ENCODE peak calls at places on chromosome 17, in five cellular contexts. N is COLO829; V is lower lobe of right lung; Z is stimulated activated CD4-positive, alpha-beta T cell treated with anti-CD3 and anti-CD28 coated beads, Interleukin-12 subunit alpha, Interleukin-12 subunit beta, amount 100 ng/mL, for 4 hours; X is left lung. P is an unnamed sample.

GRCh38 chr17:2025220-2025621 is at the start of gene RTN4RL1:
- DNase-seq in N (no peak), V (peak), Z (peak), X (peak), P (no peak)

GRCh38 chr17:45098869-45099616 is 33.3 kb downstream of the PLCD3 start:
- DNase-seq in N (peak), V (peak), Z (peak), X (peak), P (peak)

GRCh38 chr17:3976675-3977171 is 12.5 kb upstream of the ATP2A3 start:
- DNase-seq in N (no peak), V (peak), Z (no peak), X (peak), P (no peak)

GRCh38 chr17:19024101-19025078 is 19.8 kb upstream of the FAM83G start:
- DNase-seq in N (no peak), V (peak), Z (no peak), X (no peak), P (no peak)

GRCh38 chr17:19487009-19487600 is 46.5 kb upstream of the SLC47A1 start:
- DNase-seq in N (no peak), V (no peak), Z (no peak), X (no peak), P (no peak)

GRCh38 chr17:44222112-44222869 is 2.8 kb upstream of the UBTF start:
- DNase-seq in N (no peak), V (peak), Z (no peak), X (peak), P (no peak)

GRCh38 chr17:72205357-72205756 is 84.5 kb downstream of the SOX9 start:
- DNase-seq in N (no peak), V (no peak), Z (no peak), X (no peak), P (no peak)

GRCh38 chr17:55903028-55903690 is 152.3 kb downstream of the PCTP start:
- DNase-seq in N (no peak), V (no peak), Z (no peak), X (no peak), P (no peak)

GRCh38 chr17:46986401-46986800 is 7.3 kb upstream of the RPRML start:
- DNase-seq in N (no peak), V (no peak), Z (no peak), X (no peak), P (no peak)

GRCh38 chr17:76946111-76946771 is 78.0 kb downstream of the MGAT5B start:
- DNase-seq in N (no peak), V (no peak), Z (no peak), X (no peak), P (no peak)

GRCh38 chr17:2612630-2613029 is 19.2 kb downstream of the PAFAH1B1 start:
- DNase-seq in N (no peak), V (no peak), Z (no peak), X (no peak), P (no peak)

GRCh38 chr17:15998031-15998574 is 1.4 kb downstream of the ZSWIM7 start:
- DNase-seq in N (no peak), V (no peak), Z (no peak), X (no peak), P (no peak)

GRCh38 chr17:57993471-57994365 is 5.7 kb upstream of the VEZF1 start:
- DNase-seq in N (no peak), V (no peak), Z (no peak), X (no peak), P (no peak)

P was measured in omental fat pad.